ENCODE peak calls at places on chromosomes 12 and 14, in six cellular contexts. One of them, this sample, is unnamed.

GRCh38 chr12:41250748-41251147 is 62.6 kb downstream of the PDZRN4 start:
- DNase-seq in GM10248: no peak
- DNase-seq in hippocampal formation: no peak
- DNase-seq in NCI-H146: no peak
- DNase-seq in adrenal gland: no peak
- DNase-seq in NCI-H510A treated with DMSO at 0.1 percent for 48 hours: no peak
- DNase-seq in this sample: peak; percentile 18

GRCh38 chr12:50992814-50993213 is 33.4 kb downstream of the SLC11A2 start:
- DNase-seq in hippocampal formation: no peak
- DNase-seq in adrenal gland: peak; percentile 28
- DNase-seq in GM10248: no peak
- DNase-seq in NCI-H146: no peak
- DNase-seq in NCI-H510A treated with DMSO at 0.1 percent for 48 hours: no peak
- DNase-seq in this sample: no peak

GRCh38 chr14:79274641-79275366 is 936.5 kb downstream of the DIO2 start:
- DNase-seq in NCI-H146: no peak
- DNase-seq in hippocampal formation: no peak
- DNase-seq in GM10248: no peak
- DNase-seq in adrenal gland: no peak
- DNase-seq in NCI-H510A treated with DMSO at 0.1 percent for 48 hours: no peak
- DNase-seq in this sample: no peak

GRCh38 chr12:13834241-13834640 is 147.2 kb downstream of the GRIN2B start:
- DNase-seq in hippocampal formation: no peak
- DNase-seq in adrenal gland: no peak
- DNase-seq in GM10248: no peak
- DNase-seq in NCI-H146: no peak
- DNase-seq in NCI-H510A treated with DMSO at 0.1 percent for 48 hours: no peak
- DNase-seq in this sample: no peak

GRCh38 chr12:114904254-114905003 is 220.5 kb upstream of the TBX3 start:
- DNase-seq in adrenal gland: peak; percentile 54
- DNase-seq in NCI-H146: no peak
- DNase-seq in hippocampal formation: no peak
- DNase-seq in GM10248: no peak
- DNase-seq in NCI-H510A treated with DMSO at 0.1 percent for 48 hours: no peak
- DNase-seq in this sample: no peak

GRCh38 chr12:14394317-14395058 is 29.0 kb downstream of the ATF7IP start:
- DNase-seq in NCI-H510A treated with DMSO at 0.1 percent for 48 hours: peak; percentile 76
- DNase-seq in NCI-H146: peak; percentile 65
- DNase-seq in GM10248: peak; percentile 47
- DNase-seq in hippocampal formation: peak; percentile 76
- DNase-seq in adrenal gland: peak; percentile 43
- DNase-seq in this sample: peak; percentile 65

GRCh38 chr14:24556756-24557155 is 19.3 kb downstream of the CTSG start:
- DNase-seq in NCI-H510A treated with DMSO at 0.1 percent for 48 hours: no peak
- DNase-seq in GM10248: no peak
- DNase-seq in hippocampal formation: no peak
- DNase-seq in adrenal gland: no peak
- DNase-seq in NCI-H146: no peak
- DNase-seq in this sample: peak; percentile 72

GRCh38 chr12:13889913-13890312 is 91.5 kb downstream of the GRIN2B start:
- DNase-seq in NCI-H146: peak; percentile 23
- DNase-seq in NCI-H510A treated with DMSO at 0.1 percent for 48 hours: no peak
- DNase-seq in adrenal gland: no peak
- DNase-seq in GM10248: no peak
- DNase-seq in hippocampal formation: no peak
- DNase-seq in this sample: no peak

GRCh38 chr12:32435921-32436710 is 36.8 kb downstream of the FGD4 start:
- DNase-seq in adrenal gland: no peak
- DNase-seq in GM10248: no peak
- DNase-seq in NCI-H146: no peak
- DNase-seq in hippocampal formation: no peak
- DNase-seq in NCI-H510A treated with DMSO at 0.1 percent for 48 hours: no peak
- DNase-seq in this sample: no peak

This sample was measured in MM.1S.